ENCODE peak calls at places on chromosomes 3 and 15, in eight cellular contexts. V is neuronal stem cell, X is ovary, F is OCI-LY7, L is stomach, J is left ventricle myocardium inferior, Z is heart right ventricle, Q is keratinocyte. O is an unnamed sample. For H3K36me3 and H3K9me3, the result is how much of the 10 kb centered on the place peaks cover.

GRCh38 chr3:43913036-43913435 is 222.3 kb downstream of the ABHD5 start:
- DNase-seq in X (no peak), L (no peak), Z (no peak), Q (no peak), V (no peak), F (no peak), J (no peak), O (no peak)

GRCh38 chr3:119560160-119560559 is 746 bp upstream of the CD80 start:
- DNase-seq in Q (no peak), F (no peak), Z (no peak), L (no peak), V (no peak), X (no peak), J (no peak), O (no peak)

GRCh38 chr3:42701371-42702065 is 1.1 kb downstream of the HHATL start:
- DNase-seq in L (peak), Z (peak), X (peak), Q (no peak), V (peak), J (peak), F (peak), O (no peak)

GRCh38 chr3:144915202-144915601 is 943.6 kb downstream of the DIPK2A start:
- DNase-seq in X (no peak), L (no peak), V (no peak), J (no peak), F (no peak), Z (no peak), Q (no peak), O (no peak)

GRCh38 chr3:195255176-195255500 is 15.8 kb downstream of the XXYLT1 start:
- DNase-seq in J (no peak), V (no peak), Q (no peak), Z (no peak), L (no peak), F (no peak), X (peak), O (no peak)

GRCh38 chr3:133572158-133573053 is 1.1 kb upstream of the CDV3 start:
- DNase-seq in F (peak), Z (no peak), V (no peak), L (no peak), J (no peak), X (peak), Q (no peak), O (peak)

GRCh38 chr3:50165388-50166308 is 10.5 kb downstream of the SEMA3F start:
- DNase-seq in F (no peak), L (peak), Z (peak), X (peak), Q (no peak), J (no peak), V (no peak), O (no peak)

GRCh38 chr3:161163297-161163696 is 57.8 kb upstream of the NMD3 start:
- DNase-seq in F (no peak), V (no peak), L (no peak), J (no peak), X (no peak), Q (peak), Z (no peak), O (peak)

GRCh38 chr3:132486086-132486485 is 68.8 kb downstream of the DNAJC13 start:
- DNase-seq in V (no peak), F (no peak), Z (no peak), X (no peak), J (no peak), Q (no peak), L (no peak), O (no peak)

GRCh38 chr15:41620536-41621199 is 39.5 kb upstream of the MGA start:
- DNase-seq in Z (no peak), V (peak), L (no peak), J (no peak), X (no peak), F (no peak), Q (no peak), O (no peak)

GRCh38 chr3:47643092-47643491 is 64.4 kb upstream of the CSPG5 start:
- DNase-seq in L (no peak), Q (no peak), J (no peak), V (no peak), Z (no peak), F (no peak), X (no peak), O (peak)

GRCh38 chr15:85750319-85750806 is 44.4 kb downstream of the KLHL25 start:
- DNase-seq in Z (peak), X (peak), Q (no peak), J (peak), F (no peak), L (peak), V (no peak), O (no peak)

GRCh38 chr3:158104346-158105020 is 1.7 kb downstream of the SHOX2 start:
- DNase-seq in J (no peak), Q (no peak), X (no peak), V (no peak), Z (no peak), L (no peak), F (no peak), O (no peak)

GRCh38 chr15:38650384-38650783 is 85.8 kb upstream of the RASGRP1 start:
- DNase-seq in L (no peak), Z (no peak), Q (no peak), X (no peak), V (no peak), F (peak), J (no peak), O (no peak)

GRCh38 chr3:8777201-8777977 is 8.0 kb upstream of the OXTR start:
- DNase-seq in X (no peak), Q (no peak), J (no peak), L (no peak), F (no peak), V (no peak), Z (no peak), O (no peak)

GRCh38 chr15:55289011-55289572 is 521 bp downstream of the RAB27A start:
- DNase-seq in Q (no peak), L (peak), F (peak), Z (no peak), X (no peak), J (peak), V (peak), O (no peak)

GRCh38 chr3:144312702-144313101 is 341.1 kb downstream of the DIPK2A start:
- DNase-seq in X (no peak), Z (no peak), J (no peak), Q (no peak), V (no peak), F (no peak), L (no peak), O (peak)

GRCh38 chr3:171807806-171808205 is 2.5 kb downstream of the PLD1 start:
- DNase-seq in J (no peak), V (no peak), X (no peak), F (no peak), L (no peak), Z (no peak), Q (no peak), O (no peak)

GRCh38 chr3:87045473-87045872 is 54.5 kb upstream of the VGLL3 start:
- DNase-seq in X (no peak), V (no peak), Z (no peak), F (no peak), L (no peak), Q (no peak), J (no peak), O (no peak)

GRCh38 chr3:169227911-169228310 is 435.6 kb downstream of the MECOM start:
- DNase-seq in J (no peak), L (no peak), F (no peak), V (no peak), Z (no peak), X (no peak), Q (no peak), O (no peak)

GRCh38 chr3:173529062-173529711 is 131.6 kb downstream of the NLGN1 start:
- DNase-seq in Q (no peak), X (no peak), L (no peak), Z (no peak), F (peak), V (no peak), J (no peak), O (peak)

GRCh38 chr3:35639251-35640185 is at the start of gene ARPP21:
- DNase-seq in Q (no peak), X (no peak), J (no peak), V (peak), L (no peak), F (peak), Z (no peak), O (peak)

GRCh38 chr15:100284701-100285100 is 57.1 kb downstream of the ADAMTS17 start:
- DNase-seq in Q (no peak), F (no peak), L (peak), V (no peak), J (peak), Z (peak), X (peak), O (no peak)

GRCh38 chr15:31840849-31841476 is 189.4 kb upstream of the CHRNA7 start:
- DNase-seq in J (peak), Q (no peak), Z (peak), F (no peak), L (no peak), V (no peak), X (no peak), O (no peak)

GRCh38 chr3:156728267-156728985 is 54.0 kb downstream of the TIPARP start:
- DNase-seq in F (no peak), Q (no peak), L (no peak), J (no peak), V (no peak), X (no peak), Z (no peak), O (no peak)

GRCh38 chr3:173465112-173465511 is 67.6 kb downstream of the NLGN1 start:
- DNase-seq in V (peak), Q (no peak), Z (no peak), J (no peak), L (no peak), X (no peak), F (no peak), O (peak)

GRCh38 chr3:171850324-171850697 is 7.2 kb downstream of the TMEM212 start:
- DNase-seq in Z (no peak), V (no peak), X (no peak), J (no peak), F (no peak), L (no peak), Q (no peak), O (no peak)

GRCh38 chr3:17979248-17979647 is 236.8 kb upstream of the TBC1D5 start:
- DNase-seq in F (peak), J (no peak), V (no peak), X (no peak), Z (no peak), Q (no peak), L (no peak), O (peak)

GRCh38 chr3:82085811-82086475 is 324.5 kb upstream of the GBE1 start:
- DNase-seq in Z (no peak), F (no peak), L (no peak), J (no peak), X (no peak), Q (no peak), V (no peak), O (no peak)

DNA sequence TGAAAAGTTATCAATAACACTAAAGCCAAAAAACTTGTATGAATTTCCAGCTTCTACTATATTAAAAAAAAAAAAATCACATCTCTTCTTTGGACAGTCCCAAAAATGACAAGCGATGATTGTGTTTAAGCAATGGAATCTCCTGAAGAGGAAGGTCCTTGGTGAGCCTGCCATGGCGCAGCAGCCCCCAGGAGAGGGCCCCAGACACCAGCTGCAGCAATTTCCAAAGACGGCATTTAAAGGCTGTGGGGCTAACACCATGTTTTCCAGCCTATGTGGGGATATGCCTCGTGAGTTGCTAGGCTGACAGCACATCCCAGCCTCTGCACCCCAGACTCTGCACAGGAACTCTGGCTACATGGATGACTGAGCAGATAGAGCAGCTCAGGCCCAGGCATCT is 14.7 kb downstream of the SKIC8 start:
- DNase-seq in V (no peak), Z (no peak), X (no peak), L (no peak), F (no peak), J (no peak), Q (no peak), O (no peak)
- H3K36me3 ChIP-seq in V (under half), Z (half or more), X (under half), L (half or more), F (half or more), J (half or more), Q (under half), O (under half)

GRCh38 chr3:16207031-16207430 is 32.6 kb downstream of the GALNT15 start:
- DNase-seq in F (no peak), X (no peak), Q (no peak), V (no peak), L (no peak), J (no peak), Z (no peak), O (no peak)

GRCh38 chr3:16204751-16205150 is 30.3 kb downstream of the GALNT15 start:
- DNase-seq in V (no peak), Z (no peak), L (no peak), X (no peak), J (no peak), F (no peak), Q (no peak), O (no peak)

GRCh38 chr3:16205156-16205870 is 30.8 kb downstream of the GALNT15 start:
- DNase-seq in V (no peak), F (no peak), Z (no peak), L (no peak), J (no peak), Q (peak), X (no peak), O (no peak)

GRCh38 chr3:16203031-16203430 is 28.6 kb downstream of the GALNT15 start:
- DNase-seq in Z (no peak), L (no peak), X (no peak), F (no peak), V (no peak), J (no peak), Q (no peak), O (no peak)

GRCh38 chr3:16203671-16204629 is 29.5 kb downstream of the GALNT15 start:
- DNase-seq in F (no peak), L (no peak), Q (no peak), Z (no peak), J (no peak), X (no peak), V (no peak), O (no peak)
- H3K27ac ChIP-seq in F (no peak), L (no peak), Q (no peak), Z (no peak), J (no peak), X (no peak), V (no peak), O (no peak)

GRCh38 chr3:10390641-10391373 is 69.9 kb upstream of the SEC13 start:
- DNase-seq in F (peak), Q (no peak), X (no peak), V (no peak), L (no peak), Z (no peak), J (no peak), O (no peak)

GRCh38 chr3:10389341-10389740 is 68.4 kb upstream of the SEC13 start:
- DNase-seq in V (no peak), J (no peak), F (peak), Q (no peak), L (no peak), X (no peak), Z (no peak), O (no peak)

GRCh38 chr3:10391391-10391790 is 70.5 kb upstream of the SEC13 start:
- DNase-seq in J (no peak), F (no peak), Q (no peak), X (no peak), L (no peak), Z (no peak), V (no peak), O (peak)

GRCh38 chr3:10387881-10388621 is 67.1 kb upstream of the SEC13 start:
- DNase-seq in Z (no peak), V (peak), Q (no peak), F (no peak), L (no peak), X (no peak), J (no peak), O (no peak)

DNA sequence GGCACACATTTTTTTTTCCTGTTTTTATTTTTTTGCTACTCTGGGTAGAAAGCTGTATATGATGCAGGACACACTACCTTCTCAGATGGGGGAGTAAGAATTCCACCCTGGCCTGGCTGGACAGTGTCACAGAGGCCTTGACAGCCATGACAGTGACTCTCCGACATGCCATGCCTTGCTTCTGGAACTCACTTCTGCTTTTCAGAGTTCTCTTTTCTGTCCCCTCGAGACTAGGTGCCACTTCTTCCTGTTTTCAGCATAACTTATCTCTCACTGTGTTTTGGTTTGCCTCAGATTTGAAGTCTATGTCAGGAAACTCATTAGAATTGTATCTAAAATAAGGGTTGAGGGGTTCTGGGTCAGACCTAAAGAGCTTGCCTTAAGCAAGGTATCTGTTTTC is 69.1 kb upstream of the SEC13 start:
- DNase-seq in V (no peak), L (no peak), Q (no peak), X (no peak), J (no peak), Z (no peak), F (peak), O (no peak)
- H3K9me3 ChIP-seq in V (under half), L (under half), Q (under half), X (under half), J (under half), Z (under half), F (under half), O (under half)

DNA sequence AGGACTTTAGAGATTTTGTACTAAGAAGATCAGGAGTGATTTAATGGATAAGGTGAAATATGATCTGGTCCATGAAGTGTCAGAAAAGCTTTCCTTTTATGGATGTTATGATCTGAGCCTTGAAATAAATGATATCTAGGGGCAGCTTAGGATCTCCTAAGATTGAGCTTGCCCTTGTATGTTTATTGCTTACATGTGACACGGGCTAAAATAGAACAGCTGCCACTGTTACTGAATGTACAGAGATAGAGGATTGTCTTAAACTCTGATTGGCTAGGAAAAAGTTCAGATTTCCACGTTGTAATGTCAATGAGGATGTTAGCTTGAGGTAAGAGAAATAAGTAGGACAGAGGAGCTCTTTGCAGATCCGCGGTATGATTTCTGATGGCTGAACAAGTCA is 8.8 kb downstream of the FYTTD1 start:
- DNase-seq in F (no peak), Q (no peak), Z (no peak), V (no peak), L (no peak), X (no peak), J (no peak), O (no peak)
- H3K36me3 ChIP-seq in F (half or more), Q (under half), Z (under half), V (under half), L (half or more), X (under half), J (under half), O (under half)

GRCh38 chr15:75840659-75841058 is 2.6 kb upstream of the UBE2Q2 start:
- DNase-seq in V (no peak), J (no peak), F (no peak), Q (no peak), Z (peak), L (no peak), X (no peak), O (peak)
- H3K27ac ChIP-seq in V (no peak), J (peak), F (no peak), Q (no peak), Z (no peak), L (no peak), X (no peak), O (no peak)

GRCh38 chr15:25170113-25170731 is 215.4 kb downstream of the SNRPN start:
- DNase-seq in V (no peak), L (peak), Z (no peak), F (no peak), X (no peak), Q (no peak), J (peak), O (no peak)

GRCh38 chr15:25170781-25171110 is 216.0 kb downstream of the SNRPN start:
- DNase-seq in Z (no peak), V (no peak), J (no peak), Q (no peak), L (peak), F (no peak), X (no peak), O (no peak)

GRCh38 chr15:25171856-25172687 is 217.3 kb downstream of the SNRPN start:
- DNase-seq in Q (no peak), Z (no peak), V (no peak), J (peak), X (no peak), L (no peak), F (no peak), O (no peak)

GRCh38 chr15:25172691-25173090 is 217.9 kb downstream of the SNRPN start:
- DNase-seq in Q (no peak), X (no peak), V (no peak), F (no peak), Z (no peak), J (no peak), L (peak), O (no peak)

DNA sequence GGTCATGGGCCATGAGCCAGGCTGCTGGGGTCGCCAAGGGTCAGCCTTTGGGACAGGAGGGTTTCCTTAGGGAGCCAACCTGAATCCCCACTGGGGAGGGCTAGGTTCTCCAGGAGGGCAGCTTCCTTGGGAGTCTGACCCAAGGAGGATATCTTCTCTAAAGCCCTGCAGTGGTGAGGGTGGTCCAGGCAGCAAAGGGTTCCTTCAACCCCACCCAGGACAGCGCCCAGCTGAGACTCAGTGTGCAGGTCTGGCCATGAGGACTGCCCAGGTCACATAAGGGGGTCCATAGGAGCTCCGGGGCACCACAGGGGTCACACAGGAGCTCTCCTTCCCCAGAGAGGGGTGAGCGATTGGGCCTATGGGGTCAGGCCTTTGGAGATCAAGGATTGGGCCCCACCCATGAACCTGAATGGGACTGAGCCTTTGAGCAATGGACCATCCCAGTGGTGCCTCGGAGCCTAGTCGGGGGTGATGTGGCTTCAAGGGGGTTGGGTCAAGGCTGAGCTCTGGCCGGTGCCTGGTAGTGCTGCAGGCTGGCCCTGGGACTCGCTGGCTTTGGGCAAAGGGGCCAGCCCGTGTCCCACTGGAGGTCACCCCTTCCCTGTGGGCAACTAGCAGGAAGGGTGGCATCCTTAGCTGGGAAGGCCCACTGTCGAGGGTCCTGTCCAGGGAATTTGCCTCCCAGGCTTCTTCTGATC is 216.5 kb downstream of the SNRPN start:
- DNase-seq in J (peak), X (no peak), Z (peak), V (no peak), L (no peak), F (no peak), Q (no peak), O (no peak)
- H3K9me3 ChIP-seq in J (half or more), X (under half), Z (under half), V (under half), L (half or more), F (under half), Q (under half), O (under half)